ENCODE peak calls at places on chromosomes 6 and 20, in six cellular contexts. One of them, this sample, is unnamed.

GRCh38 chr20:47297746-47298145 is 58.8 kb downstream of the ZMYND8 start:
- DNase-seq in AG04450: no peak
- DNase-seq in Daoy: no peak
- DNase-seq in NCI-H1105: no peak
- DNase-seq in naive thymus-derived CD8-positive, alpha-beta T cell: no peak
- DNase-seq in ACHN: no peak
- DNase-seq in this sample: no peak

GRCh38 chr6:113847435-113847834 is 9.7 kb upstream of the MARCKS start:
- DNase-seq in naive thymus-derived CD8-positive, alpha-beta T cell: no peak
- DNase-seq in ACHN: no peak
- DNase-seq in NCI-H1105: no peak
- DNase-seq in AG04450: no peak
- DNase-seq in Daoy: peak
- DNase-seq in this sample: no peak

GRCh38 chr6:110509617-110510231 is 33.3 kb upstream of the SLC22A16 start:
- DNase-seq in Daoy: peak
- DNase-seq in naive thymus-derived CD8-positive, alpha-beta T cell: no peak
- DNase-seq in NCI-H1105: no peak
- DNase-seq in ACHN: peak
- DNase-seq in AG04450: no peak
- DNase-seq in this sample: no peak

GRCh38 chr20:12068146-12068545 is 150.5 kb downstream of the BTBD3 start:
- DNase-seq in AG04450: no peak
- DNase-seq in NCI-H1105: no peak
- DNase-seq in naive thymus-derived CD8-positive, alpha-beta T cell: no peak
- DNase-seq in Daoy: no peak
- DNase-seq in ACHN: no peak
- DNase-seq in this sample: peak

GRCh38 chr20:35458388-35458787 is 3.0 kb downstream of the CEP250 start:
- DNase-seq in NCI-H1105: no peak
- DNase-seq in naive thymus-derived CD8-positive, alpha-beta T cell: no peak
- DNase-seq in AG04450: no peak
- DNase-seq in Daoy: no peak
- DNase-seq in ACHN: no peak
- DNase-seq in this sample: no peak

GRCh38 chr20:37389241-37389747 is 43.4 kb downstream of the SRC start:
- DNase-seq in ACHN: no peak
- DNase-seq in NCI-H1105: no peak
- DNase-seq in AG04450: no peak
- DNase-seq in naive thymus-derived CD8-positive, alpha-beta T cell: no peak
- DNase-seq in Daoy: no peak
- DNase-seq in this sample: no peak

GRCh38 chr6:99183066-99183465 is 166.4 kb downstream of the FAXC start:
- DNase-seq in NCI-H1105: no peak
- DNase-seq in naive thymus-derived CD8-positive, alpha-beta T cell: no peak
- DNase-seq in AG04450: no peak
- DNase-seq in Daoy: no peak
- DNase-seq in ACHN: no peak
- DNase-seq in this sample: no peak

GRCh38 chr6:144824018-144824417 is 538.9 kb downstream of the UTRN start:
- DNase-seq in ACHN: no peak
- DNase-seq in NCI-H1105: no peak
- DNase-seq in Daoy: no peak
- DNase-seq in naive thymus-derived CD8-positive, alpha-beta T cell: no peak
- DNase-seq in AG04450: no peak
- DNase-seq in this sample: no peak

GRCh38 chr6:31037692-31038091 is 27.4 kb downstream of the MUC22 start:
- DNase-seq in AG04450: peak
- DNase-seq in ACHN: peak
- DNase-seq in NCI-H1105: no peak
- DNase-seq in Daoy: no peak
- DNase-seq in naive thymus-derived CD8-positive, alpha-beta T cell: no peak
- DNase-seq in this sample: no peak